ENCODE peak calls at places on chromosomes 3 and 15, in six cellular contexts. D, V, O, W, S and G are unnamed samples.

GRCh38 chr15:55194246-55194645 is 2.5 kb downstream of the RSL24D1 start:
- DNase-seq in D (no peak), V (no peak), O (no peak), W (no peak), S (no peak), G (no peak)

GRCh38 chr3:50559702-50560101 is 7.8 kb downstream of the C3orf18 start:
- DNase-seq in D (no peak), V (no peak), O (no peak), W (no peak), S (peak; percentile 46), G (no peak)

GRCh38 chr3:149832086-149832485 is 19.1 kb downstream of the RNF13 start:
- DNase-seq in D (no peak), V (no peak), O (no peak), W (no peak), S (no peak), G (no peak)

GRCh38 chr3:47324278-47324865 is 41.6 kb downstream of the KLHL18 start:
- DNase-seq in D (peak; percentile 63), V (no peak), O (no peak), W (no peak), S (peak; percentile 52), G (peak; percentile 63)

GRCh38 chr3:155323063-155323666 is 29.7 kb upstream of the STRIT1 start:
- DNase-seq in D (peak; percentile 62), V (no peak), O (no peak), W (no peak), S (no peak), G (no peak)

GRCh38 chr3:160612386-160613115 is 47.2 kb upstream of the KPNA4 start:
- DNase-seq in D (no peak), V (no peak), O (no peak), W (no peak), S (no peak), G (no peak)

GRCh38 chr3:37243811-37244748 is 69.7 kb upstream of the LRRFIP2 start:
- DNase-seq in D (peak; percentile 54), V (peak; percentile 89), O (peak; percentile 88), W (peak; percentile 85), S (peak; percentile 91), G (peak; percentile 86)

GRCh38 chr3:163422671-163423070 is 1655.6 kb downstream of the SI start:
- DNase-seq in D (no peak), V (no peak), O (no peak), W (no peak), S (no peak), G (no peak)

GRCh38 chr15:89016549-89017041 is 71.7 kb upstream of the ABHD2 start:
- DNase-seq in D (no peak), V (no peak), O (no peak), W (no peak), S (no peak), G (peak; percentile 24)

GRCh38 chr15:42035362-42035761 is 14.5 kb upstream of the PLA2G4E start:
- DNase-seq in D (no peak), V (no peak), O (no peak), W (no peak), S (no peak), G (no peak)

GRCh38 chr3:197378987-197379718 is 80.7 kb upstream of the DLG1 start:
- DNase-seq in D (no peak), V (no peak), O (no peak), W (no peak), S (no peak), G (no peak)

GRCh38 chr15:68986292-68986691 is 28.2 kb upstream of the NOX5 start:
- DNase-seq in D (no peak), V (no peak), O (no peak), W (no peak), S (no peak), G (no peak)

GRCh38 chr3:77421916-77422315 is 382.0 kb downstream of the ROBO2 start:
- DNase-seq in D (no peak), V (no peak), O (no peak), W (no peak), S (no peak), G (no peak)

GRCh38 chr3:25580534-25580933 is 84.2 kb downstream of the TOP2B start:
- DNase-seq in D (no peak), V (no peak), O (no peak), W (no peak), S (no peak), G (no peak)

GRCh38 chr3:16404349-16404895 is 109.1 kb downstream of the RFTN1 start:
- DNase-seq in D (no peak), V (no peak), O (no peak), W (no peak), S (no peak), G (no peak)
- H3K36me3 ChIP-seq in D (no peaks in the 10 kb centered on the region), V (no peaks in the 10 kb centered on the region), O (peaks cover 14% of the 10 kb centered on the region), W (peaks cover 12% of the 10 kb centered on the region), S (peaks cover 7% of the 10 kb centered on the region), G (no peaks in the 10 kb centered on the region)

GRCh38 chr3:39346785-39347585 is 17.5 kb downstream of the CCR8 start:
- DNase-seq in D (no peak), V (no peak), O (no peak), W (no peak), S (no peak), G (no peak)
- TF ChIP-seq CTCF in D (no peak), V (no peak), O (no peak), W (no peak), S (no peak), G (no peak)

GRCh38 chr15:80268101-80268500 is 16.1 kb upstream of the CTXND1 start:
- DNase-seq in D (no peak), V (no peak), O (no peak), W (no peak), S (no peak), G (no peak)

GRCh38 chr15:80264031-80264430 is 12.0 kb upstream of the CTXND1 start:
- DNase-seq in D (no peak), V (no peak), O (no peak), W (no peak), S (no peak), G (no peak)

GRCh38 chr15:80265021-80265420 is 13.0 kb upstream of the CTXND1 start:
- DNase-seq in D (no peak), V (no peak), O (no peak), W (no peak), S (no peak), G (no peak)

GRCh38 chr15:80266113-80266512 is 14.1 kb upstream of the CTXND1 start:
- DNase-seq in D (no peak), V (no peak), O (no peak), W (no peak), S (no peak), G (no peak)

DNA sequence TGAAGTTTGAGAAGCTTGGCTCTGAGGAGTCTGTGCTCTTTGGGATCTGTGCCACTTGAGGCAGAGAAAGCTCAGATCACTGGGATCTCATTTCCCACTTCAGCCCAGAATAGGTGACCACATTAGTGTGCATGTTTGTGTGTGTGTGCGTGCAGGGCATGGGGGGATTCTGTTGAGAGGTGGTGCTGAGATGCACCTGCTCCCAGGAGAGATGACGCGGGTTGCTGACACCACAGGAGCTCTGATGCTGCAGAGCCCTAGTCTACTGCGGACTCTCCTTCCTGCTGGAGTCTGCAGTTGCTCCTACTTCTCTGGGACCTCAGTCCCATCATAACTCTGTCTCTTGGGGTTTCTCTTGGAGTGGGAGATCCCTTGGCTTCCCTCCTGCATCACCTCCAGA is 14.7 kb upstream of the CTXND1 start:
- DNase-seq in D (no peak), V (no peak), O (no peak), W (no peak), S (no peak), G (no peak)
- H3K36me3 ChIP-seq in D (no peaks in the 10 kb centered on the region), V (no peaks in the 10 kb centered on the region), O (no peaks in the 10 kb centered on the region), W (no peaks in the 10 kb centered on the region), S (no peaks in the 10 kb centered on the region), G (no peaks in the 10 kb centered on the region)

DNA sequence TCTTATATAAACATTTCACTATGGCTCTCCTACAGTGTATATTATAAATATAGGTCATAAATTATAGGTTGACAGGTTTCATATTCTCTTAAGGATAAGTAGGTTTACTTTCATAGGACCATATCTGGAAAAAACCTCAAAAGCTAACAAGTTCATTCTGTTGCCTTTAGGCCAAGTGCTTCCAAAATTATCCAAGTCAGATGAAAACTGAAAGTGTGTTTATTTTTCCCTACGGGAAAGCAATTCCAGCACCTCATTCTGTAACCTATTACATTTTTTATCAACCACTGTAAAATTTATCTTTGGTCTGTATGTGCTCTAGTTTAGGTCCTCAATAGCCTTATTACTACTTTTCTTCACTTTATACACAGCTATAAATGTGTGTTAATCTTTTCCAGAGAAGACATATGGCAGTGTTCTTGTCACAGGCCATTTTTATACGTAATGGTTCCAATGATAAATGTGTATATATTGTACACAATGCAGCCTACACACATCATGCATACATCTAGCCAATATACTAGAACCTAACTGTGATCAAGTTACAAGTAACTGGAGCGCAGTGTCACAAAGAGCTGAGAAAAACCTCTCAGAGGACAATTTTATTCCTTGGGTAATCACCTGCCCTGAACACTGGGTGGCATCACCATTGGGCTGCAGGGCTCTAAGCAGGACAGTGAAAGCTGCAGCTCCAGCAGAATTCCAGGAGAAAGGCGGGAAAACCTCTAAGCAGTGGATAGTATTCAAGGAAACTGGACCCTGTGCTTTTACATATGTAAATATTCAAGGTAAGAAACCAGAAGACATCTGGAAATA is 251.3 kb downstream of the CTNNB1 start:
- DNase-seq in D (no peak), V (no peak), O (no peak), W (no peak), S (no peak), G (no peak)
- TF ChIP-seq CTCF in D (no peak), V (no peak), O (no peak), W (peak; percentile 28), S (no peak), G (no peak)

DNA sequence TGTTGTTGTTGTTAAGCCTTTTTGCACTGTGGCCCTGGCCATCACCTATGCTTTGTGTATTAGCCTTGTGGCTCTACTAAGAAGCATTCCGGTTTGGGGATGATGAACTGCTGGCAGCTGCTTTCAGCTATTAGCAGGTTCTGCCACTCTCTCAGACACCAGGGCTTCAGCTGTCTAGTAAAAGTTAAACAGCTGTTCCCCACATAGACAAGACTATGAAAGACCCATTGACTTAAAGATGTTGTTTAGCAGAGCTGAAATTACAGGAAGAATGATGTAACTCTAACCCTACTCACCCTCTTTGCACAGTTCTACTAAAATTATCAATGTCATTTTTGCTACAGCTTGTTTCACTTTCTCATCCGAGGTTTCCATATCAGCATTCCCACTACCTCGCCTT is 131.2 kb upstream of the CGNL1 start:
- DNase-seq in D (no peak), V (no peak), O (no peak), W (no peak), S (no peak), G (no peak)
- H3K36me3 ChIP-seq in D (peaks cover 44% of the 10 kb centered on the region), V (no peaks in the 10 kb centered on the region), O (peaks cover 16% of the 10 kb centered on the region), W (peaks cover 6% of the 10 kb centered on the region), S (peaks cover 67% of the 10 kb centered on the region), G (peaks cover 46% of the 10 kb centered on the region)

GRCh38 chr3:131304890-131305289 is 76.7 kb upstream of the NUDT16 start:
- DNase-seq in D (no peak), V (no peak), O (no peak), W (no peak), S (no peak), G (no peak)

GRCh38 chr3:131306242-131306641 is 75.3 kb upstream of the NUDT16 start:
- DNase-seq in D (no peak), V (no peak), O (no peak), W (no peak), S (no peak), G (no peak)

GRCh38 chr3:131299836-131300235 is 81.7 kb upstream of the NUDT16 start:
- DNase-seq in D (no peak), V (no peak), O (no peak), W (no peak), S (no peak), G (no peak)

GRCh38 chr3:131303848-131304247 is 77.7 kb upstream of the NUDT16 start:
- DNase-seq in D (no peak), V (no peak), O (no peak), W (no peak), S (no peak), G (no peak)
- TF ChIP-seq CTCF in D (no peak), V (no peak), O (no peak), W (no peak), S (no peak), G (no peak)